ENCODE peak calls at places on chromosomes 16 and 17, in seven cellular contexts. O, B, Q, D, G, T and C are unnamed samples.

GRCh38 chr17:7992516-7992915 is 9.9 kb upstream of the GUCY2D start:
- DNase-seq in O (no peak), D (no peak), G (no peak), T (no peak), B (no peak), Q (no peak), C (peak)

GRCh38 chr16:27304102-27304501 is 9.7 kb upstream of the IL4R start:
- DNase-seq in Q (no peak), G (no peak), T (no peak), D (no peak), B (no peak), O (no peak), C (no peak)

GRCh38 chr16:83470406-83470805 is 337.4 kb upstream of the HSBP1 start:
- DNase-seq in D (no peak), G (no peak), O (no peak), T (no peak), Q (no peak), B (no peak), C (no peak)

GRCh38 chr16:2235695-2236361 is 416 bp upstream of the DNASE1L2 start:
- DNase-seq in D (no peak), Q (no peak), G (no peak), T (no peak), B (no peak), O (no peak), C (no peak)

GRCh38 chr17:67784364-67785121 is 40.8 kb upstream of the BPTF start:
- DNase-seq in T (no peak), O (peak), B (no peak), D (no peak), Q (no peak), G (no peak), C (no peak)

GRCh38 chr16:47921535-47921934 is 234.3 kb downstream of the ABCC12 start:
- DNase-seq in D (no peak), T (no peak), G (no peak), B (no peak), O (no peak), Q (no peak), C (no peak)

GRCh38 chr17:4559851-4560820 is at the start of gene GGT6:
- DNase-seq in Q (no peak), T (no peak), B (no peak), G (no peak), O (no peak), D (no peak), C (peak)

GRCh38 chr17:50638851-50639767 is 4.4 kb downstream of the ABCC3 start:
- DNase-seq in O (no peak), G (no peak), B (peak), Q (peak), D (peak), T (no peak), C (peak)

GRCh38 chr17:74739227-74739831 is 2.3 kb downstream of the RAB37 start:
- DNase-seq in T (no peak), G (no peak), O (no peak), B (no peak), D (no peak), Q (no peak), C (no peak)

GRCh38 chr17:38572665-38573365 is 32.9 kb downstream of the SRCIN1 start:
- DNase-seq in O (peak), D (no peak), T (no peak), Q (peak), B (no peak), G (no peak), C (peak)

GRCh38 chr17:28900986-28901726 is 1.7 kb downstream of the DHRS13 start:
- DNase-seq in T (no peak), Q (no peak), G (no peak), O (peak), B (no peak), D (peak), C (no peak)

GRCh38 chr17:44978807-44979206 is 10.7 kb upstream of the C1QL1 start:
- DNase-seq in T (no peak), B (no peak), G (no peak), D (no peak), O (no peak), Q (no peak), C (no peak)

GRCh38 chr16:19210968-19211367 is 42.9 kb downstream of the SYT17 start:
- DNase-seq in D (no peak), Q (no peak), O (no peak), T (peak), G (no peak), B (no peak), C (no peak)
- TF ChIP-seq JUND in D (no peak), Q (no peak), O (no peak), T (no peak), G (no peak), B (no peak), C (no peak)

DNA sequence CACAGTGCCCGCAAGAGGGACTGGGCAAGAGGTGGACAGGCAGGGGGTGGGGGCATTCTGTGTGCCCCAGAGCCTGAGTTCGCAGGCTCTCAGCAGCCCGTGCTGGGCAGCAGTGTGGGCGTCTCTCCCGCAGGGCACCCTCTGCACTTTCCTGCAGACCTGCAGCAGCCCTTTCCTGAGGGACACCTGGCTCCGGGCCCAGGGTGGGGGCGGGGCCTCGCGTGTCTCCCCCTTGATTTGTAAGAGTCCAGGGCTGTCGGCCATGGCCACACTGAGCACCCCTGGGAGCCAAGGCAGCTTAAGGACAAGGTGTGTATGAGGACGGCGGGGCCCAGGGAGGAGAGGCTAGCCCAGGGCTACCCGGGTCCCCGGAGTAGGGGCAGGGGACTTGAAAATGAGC is 33.4 kb upstream of the SLC38A10 start:
- DNase-seq in O (no peak), B (no peak), G (no peak), D (no peak), T (no peak), Q (no peak), C (no peak)
- TF ChIP-seq JUND in O (no peak), B (no peak), G (no peak), D (no peak), T (no peak), Q (no peak), C (no peak)

DNA sequence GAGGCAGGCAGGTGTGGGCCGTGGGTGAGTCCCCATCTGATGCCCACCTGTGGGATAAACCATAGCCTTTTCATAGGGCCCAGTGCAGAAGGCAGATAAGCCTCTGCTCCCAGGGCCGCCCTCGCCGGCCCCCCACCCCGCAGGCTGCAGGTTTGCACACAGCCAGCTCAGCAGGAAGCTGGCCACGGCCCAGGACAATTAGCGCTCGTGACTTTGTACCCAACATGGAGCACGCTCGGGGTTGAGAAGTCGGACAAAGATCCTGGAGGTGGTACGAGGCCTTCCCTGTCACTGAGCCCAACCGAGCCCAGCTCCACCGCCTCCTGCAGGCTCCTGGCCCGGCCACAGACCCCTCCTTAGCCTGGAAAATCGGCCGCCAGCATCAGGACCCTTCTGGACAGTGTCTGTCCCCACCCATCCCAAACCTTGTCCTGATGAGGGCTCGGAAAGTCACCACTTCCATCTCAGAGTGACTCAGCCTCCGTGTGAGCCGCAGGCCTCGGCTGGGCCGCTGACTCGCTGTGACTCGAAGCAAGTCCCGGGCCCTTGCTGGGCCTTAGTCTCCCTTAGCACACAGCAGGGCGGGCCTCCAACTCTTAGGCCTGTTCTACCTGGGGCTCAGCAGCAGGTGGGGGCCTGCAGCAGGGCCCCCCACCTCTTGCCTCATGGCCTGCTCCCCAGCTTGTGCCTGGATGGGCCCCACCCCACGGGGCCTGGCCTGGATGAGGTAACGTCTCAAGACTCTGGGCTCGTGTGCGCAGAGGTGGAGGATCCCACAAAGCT is 22.7 kb downstream of the FAM83G start:
- DNase-seq in G (no peak), D (peak), B (peak), T (no peak), O (peak), Q (no peak), C (no peak)
- TF ChIP-seq JUND in G (no peak), D (no peak), B (peak), T (no peak), O (no peak), Q (no peak), C (no peak)

DNA sequence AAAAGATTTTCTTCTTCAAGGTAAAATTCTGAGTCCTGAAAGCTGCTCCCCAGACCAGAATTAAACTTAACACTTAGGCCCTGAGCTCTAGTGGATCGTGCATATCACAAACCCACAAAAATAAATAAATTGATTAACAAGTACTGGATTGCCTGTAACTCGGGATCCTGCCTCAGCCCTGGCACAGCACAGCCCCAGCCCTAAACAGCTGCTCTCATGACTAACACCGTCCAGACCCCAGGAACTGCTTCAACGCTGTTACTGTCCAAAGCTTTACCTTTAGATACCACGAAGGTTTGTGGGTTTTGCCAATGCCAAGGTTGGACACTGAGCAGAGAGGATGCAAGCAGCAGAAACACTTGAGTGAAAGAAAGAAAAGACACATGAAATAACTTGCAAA is 172.5 kb downstream of the COPRS start:
- DNase-seq in D (no peak), T (no peak), G (no peak), B (no peak), Q (no peak), O (no peak), C (no peak)
- TF ChIP-seq JUND in D (no peak), T (no peak), G (no peak), B (no peak), Q (no peak), O (no peak), C (no peak)